ENCODE peak calls at places on chromosomes 4 and X, in seven cellular contexts. G is HFF-Myc, W is AG10803, E is H1, Y is heart right ventricle, L is lung, K is left lung. X is an unnamed sample.

GRCh38 chrX:152635941-152636340 is 1.8 kb upstream of the GABRQ start:
- DNase-seq in W (peak), K (no peak), L (no peak), G (no peak), Y (no peak), E (peak), X (peak)

GRCh38 chr4:3431446-3431993 is 10.2 kb upstream of the HGFAC start:
- DNase-seq in Y (peak), K (peak), E (no peak), G (no peak), W (no peak), L (no peak), X (no peak)

GRCh38 chrX:12949205-12949926 is 25.5 kb upstream of the TMSB4X start:
- DNase-seq in L (no peak), G (no peak), Y (no peak), K (no peak), W (peak), E (no peak), X (no peak)

GRCh38 chr4:139779653-139780052 is 114.0 kb downstream of the MGST2 start:
- DNase-seq in L (no peak), E (no peak), W (no peak), G (no peak), K (no peak), Y (no peak), X (no peak)

GRCh38 chr4:168815373-168816345 is 194.4 kb downstream of the CBR4 start:
- DNase-seq in L (no peak), K (no peak), Y (no peak), G (peak), W (peak), E (no peak), X (no peak)

GRCh38 chr4:19030048-19030447 is 1008.5 kb upstream of the LCORL start:
- DNase-seq in L (peak), W (no peak), Y (no peak), E (no peak), K (no peak), G (no peak), X (no peak)

GRCh38 chrX:74343970-74344622 is 40.1 kb downstream of the ZCCHC13 start:
- DNase-seq in L (peak), W (peak), G (peak), K (no peak), Y (no peak), E (peak), X (peak)

GRCh38 chr4:121439669-121440068 is 58.9 kb upstream of the QRFPR start:
- DNase-seq in Y (no peak), K (no peak), W (no peak), E (no peak), L (no peak), G (no peak), X (no peak)

GRCh38 chr4:40264497-40264896 is 67.7 kb downstream of the RHOH start:
- DNase-seq in G (no peak), K (no peak), W (peak), L (no peak), E (no peak), Y (no peak), X (no peak)

GRCh38 chr4:105399535-105400161 is 74.2 kb downstream of the PPA2 start:
- DNase-seq in K (no peak), Y (no peak), W (peak), G (peak), L (no peak), E (no peak), X (no peak)

GRCh38 chrX:4682637-4683036 is 969.2 kb upstream of the PRKX start:
- DNase-seq in E (no peak), K (no peak), Y (no peak), L (no peak), G (no peak), W (no peak), X (no peak)

GRCh38 chr4:26377352-26378311 is 56.8 kb downstream of the RBPJ start:
- DNase-seq in E (no peak), Y (no peak), G (no peak), W (no peak), L (no peak), K (no peak), X (no peak)

GRCh38 chr4:121370729-121371325 is 10.0 kb downstream of the QRFPR start:
- DNase-seq in L (no peak), E (no peak), Y (no peak), K (no peak), G (no peak), W (peak), X (peak)

GRCh38 chr4:174749091-174749490 is 80.0 kb downstream of the GLRA3 start:
- DNase-seq in Y (no peak), W (peak), K (no peak), E (no peak), L (no peak), G (no peak), X (no peak)

GRCh38 chr4:138223191-138223910 is 18.8 kb downstream of the SLC7A11 start:
- DNase-seq in G (no peak), L (no peak), E (no peak), K (no peak), Y (no peak), W (no peak), X (no peak)

GRCh38 chrX:29746326-29746725 is 469.0 kb upstream of the MAGEB2 start:
- DNase-seq in Y (no peak), E (no peak), G (no peak), K (no peak), W (peak), L (no peak), X (no peak)

GRCh38 chr4:79528241-79528706 is 120.2 kb upstream of the GK2 start:
- DNase-seq in Y (no peak), L (no peak), G (no peak), E (no peak), K (no peak), W (peak), X (no peak)

GRCh38 chr4:133584714-133585113 is 435.6 kb downstream of the PCDH10 start:
- DNase-seq in L (no peak), W (no peak), Y (no peak), E (peak), G (no peak), K (no peak), X (no peak)

GRCh38 chrX:63128509-63128908 is 222.6 kb downstream of the SPIN4 start:
- DNase-seq in Y (no peak), G (no peak), W (peak), E (peak), K (no peak), L (no peak), X (peak)

GRCh38 chr4:178264001-178264400 is 821.8 kb upstream of the AGA start:
- DNase-seq in L (no peak), G (no peak), E (no peak), K (no peak), W (no peak), Y (no peak), X (no peak)

GRCh38 chrX:139851730-139852129 is 81.1 kb downstream of the ATP11C start:
- DNase-seq in E (no peak), G (no peak), W (peak), L (no peak), K (no peak), Y (no peak), X (no peak)

GRCh38 chr4:44674471-44674870 is 3.7 kb upstream of the GUF1 start:
- DNase-seq in G (no peak), E (no peak), Y (no peak), L (no peak), K (no peak), W (no peak), X (no peak)

GRCh38 chrX:147838465-147839131 is 73.1 kb upstream of the FMR1 start:
- DNase-seq in L (no peak), G (no peak), K (no peak), E (no peak), Y (no peak), W (no peak), X (peak)

GRCh38 chrX:56503941-56504673 is 59.3 kb upstream of the UBQLN2 start:
- DNase-seq in L (no peak), G (no peak), E (no peak), K (no peak), Y (no peak), W (peak), X (no peak)

GRCh38 chr4:53744446-53745160 is 153.3 kb upstream of the LNX1 start:
- DNase-seq in E (no peak), G (no peak), L (no peak), K (no peak), Y (no peak), W (no peak), X (peak)

GRCh38 chr4:189807031-189807430 is 133.6 kb upstream of the FRG1 start:
- DNase-seq in W (no peak), E (no peak), K (no peak), G (no peak), L (no peak), Y (no peak), X (no peak)

GRCh38 chrX:103276581-103277002 is at the start of gene TCEAL5:
- DNase-seq in L (no peak), E (peak), W (no peak), K (peak), G (no peak), Y (no peak), X (no peak)

GRCh38 chrX:110146521-110146920 is 143.6 kb downstream of the TMEM164 start:
- DNase-seq in L (peak), K (no peak), E (peak), W (peak), G (peak), Y (no peak), X (peak)

GRCh38 chr4:52638717-52639116 is 20.4 kb downstream of the USP46 start:
- DNase-seq in L (no peak), K (no peak), W (no peak), Y (no peak), G (no peak), E (no peak), X (peak)

GRCh38 chrX:54495814-54496516 is at the start of gene FGD1:
- DNase-seq in K (peak), L (peak), E (peak), G (no peak), Y (peak), W (peak), X (peak)

GRCh38 chrX:21657318-21658151 is 595 bp downstream of the KLHL34 start:
- DNase-seq in W (no peak), K (peak), L (no peak), E (no peak), G (no peak), Y (no peak), X (no peak)
- H3K4me3 ChIP-seq in W (no peak), K (no peak), L (no peak), E (no peak), G (no peak), Y (peak), X (no peak)

GRCh38 chr4:6172093-6172926 is 28.0 kb downstream of the JAKMIP1 start:
- DNase-seq in L (no peak), E (no peak), G (no peak), Y (no peak), K (no peak), W (no peak), X (peak)

GRCh38 chr4:6172927-6173200 is 27.5 kb downstream of the JAKMIP1 start:
- DNase-seq in Y (no peak), L (no peak), G (no peak), E (no peak), K (no peak), W (no peak), X (no peak)

GRCh38 chr4:6165766-6166165 is 34.6 kb downstream of the JAKMIP1 start:
- DNase-seq in W (no peak), Y (no peak), E (no peak), L (no peak), G (no peak), K (no peak), X (no peak)

DNA sequence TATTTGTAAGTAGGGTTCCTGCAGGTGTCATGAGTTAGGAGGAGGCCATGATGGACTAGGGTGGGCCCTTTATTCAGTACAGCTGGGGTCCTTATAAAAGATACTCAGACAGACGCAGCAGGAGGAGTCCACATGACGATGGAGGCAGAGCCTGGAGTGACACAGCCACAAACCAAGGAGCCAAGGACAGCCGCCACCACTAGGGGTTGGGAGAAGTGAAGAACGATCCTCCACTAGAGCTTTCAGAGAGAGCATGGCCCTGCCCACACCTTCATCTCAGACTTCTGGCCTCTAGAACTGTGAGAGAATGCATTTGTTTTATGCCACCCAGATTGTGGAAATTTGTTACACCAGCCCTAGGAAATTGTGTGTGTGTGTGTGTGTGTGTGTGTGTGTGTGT is 31.1 kb downstream of the JAKMIP1 start:
- DNase-seq in G (no peak), Y (no peak), E (no peak), W (no peak), K (no peak), L (no peak), X (no peak)
- TF ChIP-seq CTCF in G (no peak), Y (no peak), E (peak), W (no peak), K (no peak), L (no peak), X (no peak)

GRCh38 chrX:68686684-68687045 is 39.2 kb downstream of the STARD8 start:
- DNase-seq in L (no peak), G (no peak), E (no peak), Y (no peak), K (no peak), W (no peak), X (no peak)
- H3K4me3 ChIP-seq in L (no peak), G (peak), E (peak), Y (peak), K (peak), W (peak), X (no peak)

DNA sequence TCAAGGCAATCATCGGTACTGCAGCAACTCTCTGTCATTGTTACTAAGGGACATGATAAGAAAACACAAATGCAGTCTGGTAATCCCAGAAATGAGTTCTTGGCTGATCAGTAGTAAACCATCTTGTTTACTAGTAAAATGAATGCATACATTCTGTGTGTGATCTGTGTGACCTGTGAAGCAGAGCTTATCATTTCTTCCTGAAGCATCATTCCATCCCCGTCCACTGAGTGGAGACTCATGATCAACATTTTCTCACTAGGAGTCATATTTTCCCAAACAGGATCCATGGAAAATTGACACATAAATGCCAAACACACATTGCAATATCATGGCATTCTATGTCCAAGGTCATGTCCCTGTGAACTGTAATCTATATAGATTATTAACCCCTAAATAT is 226.1 kb downstream of the ANKRD50 start:
- DNase-seq in K (no peak), E (no peak), Y (no peak), G (no peak), L (no peak), W (no peak), X (no peak)
- TF ChIP-seq CTCF in K (no peak), E (no peak), Y (no peak), G (no peak), L (no peak), W (no peak), X (no peak)

DNA sequence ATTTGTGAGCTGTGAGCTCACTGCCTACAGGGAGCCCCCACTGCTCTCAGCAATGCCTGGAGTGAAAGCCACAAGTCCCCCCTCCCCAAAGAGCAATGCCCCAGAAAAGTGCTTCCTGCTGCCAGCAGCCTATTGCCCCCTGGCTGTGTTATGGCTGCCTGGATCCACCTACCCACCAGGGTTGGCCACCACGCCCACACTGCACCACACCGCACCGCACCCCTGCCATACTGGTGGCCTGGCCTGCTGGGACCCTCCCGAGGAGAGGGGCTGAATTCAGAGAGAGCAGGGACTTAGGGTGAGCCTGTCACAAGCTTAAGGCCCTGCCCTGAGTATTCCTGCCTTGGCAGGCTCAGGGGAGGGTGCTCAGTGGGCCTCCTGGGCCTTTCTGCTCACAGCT is 4.3 kb downstream of the CFAP99 start:
- DNase-seq in Y (no peak), L (no peak), G (no peak), K (no peak), W (no peak), E (no peak), X (no peak)
- H3K4me3 ChIP-seq in Y (no peak), L (no peak), G (no peak), K (no peak), W (no peak), E (no peak), X (no peak)

GRCh38 chr4:84582302-84582987 is 482 bp upstream of the CDS1 start:
- DNase-seq in L (peak), G (no peak), K (peak), Y (peak), E (peak), W (peak), X (peak)
- TF ChIP-seq CTCF in L (no peak), G (no peak), K (no peak), Y (no peak), E (no peak), W (no peak), X (no peak)

DNA sequence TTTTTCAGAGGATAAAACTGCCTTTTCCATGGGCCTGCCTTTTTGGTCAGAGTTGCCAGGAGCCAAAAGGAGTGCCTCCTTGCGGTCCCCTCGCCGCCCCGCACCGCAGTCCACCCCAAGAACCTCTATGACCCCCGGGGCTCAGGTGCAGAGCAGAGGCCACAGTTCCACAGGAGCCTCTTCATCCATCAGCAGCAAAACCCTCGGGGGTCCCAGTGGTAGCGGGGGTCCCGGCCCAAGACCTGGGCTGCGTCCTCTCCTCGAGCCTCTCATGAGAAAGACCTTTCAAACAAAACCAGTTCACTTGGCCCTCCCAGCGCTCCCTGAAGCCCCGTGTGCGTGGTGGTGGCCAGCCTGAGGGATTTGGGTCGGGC is 16.8 kb downstream of the ZFYVE28 start:
- DNase-seq in W (no peak), G (no peak), K (peak), L (no peak), E (no peak), Y (no peak), X (no peak)
- H3K4me3 ChIP-seq in W (peak), G (no peak), K (no peak), L (no peak), E (peak), Y (peak), X (no peak)

GRCh38 chr4:120207021-120207420 is 140.4 kb upstream of the MAD2L1 start:
- DNase-seq in G (no peak), W (no peak), L (no peak), Y (no peak), E (no peak), K (no peak), X (no peak)

GRCh38 chr4:120198411-120198810 is 131.8 kb upstream of the MAD2L1 start:
- DNase-seq in Y (no peak), L (no peak), G (no peak), E (no peak), K (no peak), W (peak), X (no peak)

GRCh38 chr4:120202222-120202621 is 135.6 kb upstream of the MAD2L1 start:
- DNase-seq in W (no peak), L (no peak), E (no peak), G (no peak), K (no peak), Y (no peak), X (no peak)
- TF ChIP-seq CTCF in W (no peak), L (no peak), E (no peak), G (no peak), K (no peak), Y (no peak), X (no peak)

GRCh38 chr4:76188149-76188548 is 25.5 kb downstream of the SCARB2 start:
- DNase-seq in W (no peak), L (no peak), E (no peak), G (no peak), Y (no peak), K (no peak), X (no peak)

GRCh38 chr4:76188557-76188956 is 25.1 kb downstream of the SCARB2 start:
- DNase-seq in E (no peak), K (no peak), W (no peak), G (no peak), Y (no peak), L (no peak), X (no peak)

GRCh38 chr4:76182463-76182862 is 31.2 kb downstream of the SCARB2 start:
- DNase-seq in E (no peak), K (no peak), W (no peak), G (no peak), L (no peak), Y (no peak), X (no peak)

GRCh38 chr4:76192221-76192620 is 21.4 kb downstream of the SCARB2 start:
- DNase-seq in K (no peak), L (no peak), Y (no peak), E (no peak), G (no peak), W (peak), X (no peak)

GRCh38 chr4:76187152-76187551 is 26.5 kb downstream of the SCARB2 start:
- DNase-seq in L (no peak), W (no peak), G (no peak), K (no peak), E (no peak), Y (no peak), X (no peak)
- H3K4me3 ChIP-seq in L (no peak), W (no peak), G (no peak), K (no peak), E (no peak), Y (no peak), X (no peak)